ENCODE peak calls at places on chromosomes 16 and 17, in nine cellular contexts. One of them, this sample, is unnamed. For H3K27me3, the result is how much of the 10 kb centered on the place peaks cover.

GRCh38 chr16:50841081-50841886 is 99.4 kb downstream of the CYLD start:
- DNase-seq in GM23338: peak
- DNase-seq in brain microvascular endothelial cell: no peak
- DNase-seq in CD4-positive, alpha-beta memory T cell: peak
- DNase-seq in SK-N-SH: no peak
- DNase-seq in hepatocyte: no peak
- DNase-seq in PC-9: no peak
- DNase-seq in psoas muscle: no peak
- DNase-seq in colonic mucosa: no peak
- DNase-seq in this sample: no peak

GRCh38 chr17:71649986-71650385 is 470.8 kb upstream of the SOX9 start:
- DNase-seq in GM23338: no peak
- DNase-seq in brain microvascular endothelial cell: no peak
- DNase-seq in CD4-positive, alpha-beta memory T cell: no peak
- DNase-seq in SK-N-SH: no peak
- DNase-seq in hepatocyte: no peak
- DNase-seq in PC-9: no peak
- DNase-seq in psoas muscle: no peak
- DNase-seq in colonic mucosa: no peak
- DNase-seq in this sample: no peak

GRCh38 chr17:82126479-82127314 is 28.7 kb upstream of the FASN start:
- DNase-seq in GM23338: no peak
- DNase-seq in brain microvascular endothelial cell: no peak
- DNase-seq in CD4-positive, alpha-beta memory T cell: peak
- DNase-seq in SK-N-SH: peak
- DNase-seq in hepatocyte: no peak
- DNase-seq in PC-9: no peak
- DNase-seq in psoas muscle: no peak
- DNase-seq in colonic mucosa: no peak
- DNase-seq in this sample: no peak

GRCh38 chr16:92431-93339 is 14.7 kb downstream of the MPG start:
- DNase-seq in GM23338: no peak
- DNase-seq in brain microvascular endothelial cell: no peak
- DNase-seq in CD4-positive, alpha-beta memory T cell: no peak
- DNase-seq in SK-N-SH: no peak
- DNase-seq in hepatocyte: no peak
- DNase-seq in PC-9: no peak
- DNase-seq in psoas muscle: no peak
- DNase-seq in colonic mucosa: no peak
- DNase-seq in this sample: no peak

GRCh38 chr16:76976101-76976500 is 214.9 kb upstream of the MON1B start:
- DNase-seq in GM23338: no peak
- DNase-seq in brain microvascular endothelial cell: no peak
- DNase-seq in CD4-positive, alpha-beta memory T cell: no peak
- DNase-seq in SK-N-SH: no peak
- DNase-seq in hepatocyte: no peak
- DNase-seq in PC-9: no peak
- DNase-seq in psoas muscle: no peak
- DNase-seq in colonic mucosa: no peak
- DNase-seq in this sample: no peak

GRCh38 chr17:58325289-58325726 is 3.3 kb downstream of the TSPOAP1 start:
- DNase-seq in GM23338: peak
- DNase-seq in brain microvascular endothelial cell: no peak
- DNase-seq in CD4-positive, alpha-beta memory T cell: peak
- DNase-seq in SK-N-SH: peak
- DNase-seq in hepatocyte: peak
- DNase-seq in PC-9: no peak
- DNase-seq in psoas muscle: no peak
- DNase-seq in colonic mucosa: no peak
- DNase-seq in this sample: peak

GRCh38 chr17:18191071-18191667 is 7.5 kb downstream of the ALKBH5 start:
- DNase-seq in GM23338: no peak
- DNase-seq in brain microvascular endothelial cell: no peak
- DNase-seq in CD4-positive, alpha-beta memory T cell: no peak
- DNase-seq in SK-N-SH: no peak
- DNase-seq in hepatocyte: peak
- DNase-seq in PC-9: no peak
- DNase-seq in psoas muscle: no peak
- DNase-seq in colonic mucosa: no peak
- DNase-seq in this sample: no peak

GRCh38 chr16:8878523-8878911 is 3.6 kb upstream of the LITAFD start:
- DNase-seq in GM23338: peak
- DNase-seq in brain microvascular endothelial cell: peak
- DNase-seq in CD4-positive, alpha-beta memory T cell: no peak
- DNase-seq in SK-N-SH: no peak
- DNase-seq in hepatocyte: peak
- DNase-seq in PC-9: peak
- DNase-seq in psoas muscle: peak
- DNase-seq in colonic mucosa: no peak
- DNase-seq in this sample: no peak

GRCh38 chr17:41919840-41920579 is 1.3 kb upstream of the ACLY start:
- DNase-seq in GM23338: peak
- DNase-seq in brain microvascular endothelial cell: no peak
- DNase-seq in CD4-positive, alpha-beta memory T cell: no peak
- DNase-seq in SK-N-SH: no peak
- DNase-seq in hepatocyte: no peak
- DNase-seq in PC-9: peak
- DNase-seq in psoas muscle: peak
- DNase-seq in colonic mucosa: peak
- DNase-seq in this sample: no peak

GRCh38 chr16:75207831-75208230 is 870 bp upstream of the CTRB2 start:
- DNase-seq in GM23338: no peak
- DNase-seq in brain microvascular endothelial cell: no peak
- DNase-seq in CD4-positive, alpha-beta memory T cell: no peak
- DNase-seq in SK-N-SH: no peak
- DNase-seq in hepatocyte: no peak
- DNase-seq in PC-9: peak
- DNase-seq in psoas muscle: peak
- DNase-seq in colonic mucosa: no peak
- DNase-seq in this sample: no peak

GRCh38 chr16:87607223-87607622 is 4.9 kb downstream of the JPH3 start:
- DNase-seq in GM23338: no peak
- DNase-seq in brain microvascular endothelial cell: no peak
- DNase-seq in CD4-positive, alpha-beta memory T cell: no peak
- DNase-seq in SK-N-SH: no peak
- DNase-seq in hepatocyte: no peak
- DNase-seq in PC-9: no peak
- DNase-seq in psoas muscle: no peak
- DNase-seq in colonic mucosa: no peak
- DNase-seq in this sample: no peak

DNA sequence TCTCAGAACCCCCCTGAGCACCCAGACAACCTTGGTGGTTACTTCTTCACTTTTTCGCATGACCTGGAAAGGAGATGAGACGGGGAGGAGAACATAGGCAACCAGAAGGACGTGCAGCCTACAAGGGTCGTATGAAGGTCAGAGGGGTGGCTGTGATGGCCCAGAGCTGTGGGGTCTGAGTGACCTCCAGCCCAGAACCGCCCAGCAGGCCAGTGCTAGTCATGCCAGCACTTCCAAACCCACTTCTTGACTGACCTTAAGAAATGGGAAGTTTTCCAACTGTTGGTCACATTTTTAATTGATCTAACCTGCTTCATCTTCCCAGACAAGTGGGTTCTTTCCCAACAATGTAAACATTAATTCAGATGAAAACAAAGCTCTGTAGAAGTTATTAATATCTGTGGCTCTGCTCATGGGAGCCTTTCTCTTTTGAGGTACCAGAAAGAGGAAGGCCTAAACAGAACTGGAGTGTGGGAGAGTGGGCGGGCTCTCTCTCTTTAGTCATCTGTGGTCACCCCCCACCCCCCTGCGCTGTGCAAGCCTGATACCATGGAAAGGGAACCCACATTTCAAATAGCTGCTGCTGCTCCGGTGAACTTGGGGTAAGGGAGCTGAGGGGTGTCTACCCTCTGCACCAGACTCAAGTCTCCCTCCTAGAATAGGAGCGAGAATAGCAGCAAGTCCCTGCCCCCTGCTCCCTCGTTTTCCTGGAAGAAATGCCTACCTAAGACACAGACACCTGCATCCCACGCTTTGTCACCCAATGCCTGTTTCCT is 101.6 kb downstream of the RAB11FIP4 start:
- DNase-seq in GM23338: no peak
- DNase-seq in brain microvascular endothelial cell: no peak
- DNase-seq in CD4-positive, alpha-beta memory T cell: peak
- DNase-seq in SK-N-SH: no peak
- DNase-seq in hepatocyte: no peak
- DNase-seq in PC-9: no peak
- DNase-seq in psoas muscle: peak
- DNase-seq in colonic mucosa: peak
- DNase-seq in this sample: no peak
- H3K27me3 ChIP-seq in GM23338: under half
- H3K27me3 ChIP-seq in brain microvascular endothelial cell: half or more
- H3K27me3 ChIP-seq in CD4-positive, alpha-beta memory T cell: under half
- H3K27me3 ChIP-seq in SK-N-SH: under half
- H3K27me3 ChIP-seq in hepatocyte: under half
- H3K27me3 ChIP-seq in PC-9: under half
- H3K27me3 ChIP-seq in psoas muscle: under half
- H3K27me3 ChIP-seq in colonic mucosa: under half
- H3K27me3 ChIP-seq in this sample: under half

DNA sequence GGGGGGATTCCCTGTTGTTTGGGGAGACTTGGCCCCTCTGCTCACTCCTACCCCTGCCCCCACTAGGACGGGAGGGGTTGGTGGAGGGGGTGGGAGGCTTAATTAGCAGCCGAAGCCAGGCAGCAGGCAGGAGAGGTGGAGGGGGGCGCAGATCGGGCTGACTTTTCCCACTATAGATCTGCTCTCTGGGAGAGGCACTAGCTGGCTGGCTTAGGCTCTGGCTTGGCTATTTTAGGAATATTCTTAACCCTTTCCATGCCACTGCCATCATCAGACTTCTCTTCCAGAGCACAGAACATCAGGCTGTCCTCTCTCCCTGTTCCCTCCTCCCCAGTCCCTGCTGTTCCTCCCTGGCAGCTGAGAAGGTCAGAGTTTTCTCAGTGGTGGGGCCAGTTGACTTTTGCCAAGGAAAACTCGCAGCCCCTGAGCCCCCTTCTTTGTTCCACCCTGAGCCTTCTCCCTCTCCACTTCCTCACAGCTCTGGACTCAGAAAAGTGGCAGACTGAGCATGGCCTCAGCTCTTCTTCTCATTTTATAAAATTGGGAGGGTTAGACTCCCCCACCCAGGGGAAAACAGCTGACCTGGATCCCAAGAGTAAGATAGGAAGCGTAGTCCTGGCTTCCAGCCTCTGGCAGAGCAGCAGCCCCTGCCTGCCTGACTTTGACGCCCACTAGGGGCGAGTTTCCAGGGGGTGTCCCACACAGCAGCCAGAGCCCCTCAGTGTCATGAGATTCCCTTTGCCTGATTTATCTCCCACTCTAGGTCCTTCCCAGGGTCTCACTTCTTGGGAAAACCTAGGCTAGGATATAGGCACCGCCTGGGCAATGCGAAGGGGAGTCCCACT is 9.9 kb upstream of the C1QL1 start:
- DNase-seq in GM23338: no peak
- DNase-seq in brain microvascular endothelial cell: no peak
- DNase-seq in CD4-positive, alpha-beta memory T cell: no peak
- DNase-seq in SK-N-SH: no peak
- DNase-seq in hepatocyte: no peak
- DNase-seq in PC-9: no peak
- DNase-seq in psoas muscle: no peak
- DNase-seq in colonic mucosa: no peak
- DNase-seq in this sample: no peak
- H3K27me3 ChIP-seq in GM23338: under half
- H3K27me3 ChIP-seq in brain microvascular endothelial cell: under half
- H3K27me3 ChIP-seq in CD4-positive, alpha-beta memory T cell: under half
- H3K27me3 ChIP-seq in SK-N-SH: under half
- H3K27me3 ChIP-seq in hepatocyte: under half
- H3K27me3 ChIP-seq in PC-9: under half
- H3K27me3 ChIP-seq in psoas muscle: under half
- H3K27me3 ChIP-seq in colonic mucosa: under half
- H3K27me3 ChIP-seq in this sample: under half

GRCh38 chr17:44960654-44961053 is 7.4 kb downstream of the C1QL1 start:
- DNase-seq in GM23338: no peak
- DNase-seq in brain microvascular endothelial cell: no peak
- DNase-seq in CD4-positive, alpha-beta memory T cell: no peak
- DNase-seq in SK-N-SH: no peak
- DNase-seq in hepatocyte: no peak
- DNase-seq in PC-9: peak
- DNase-seq in psoas muscle: no peak
- DNase-seq in colonic mucosa: no peak
- DNase-seq in this sample: no peak
- H3K27me3 ChIP-seq in GM23338: half or more
- H3K27me3 ChIP-seq in brain microvascular endothelial cell: under half
- H3K27me3 ChIP-seq in CD4-positive, alpha-beta memory T cell: under half
- H3K27me3 ChIP-seq in SK-N-SH: under half
- H3K27me3 ChIP-seq in hepatocyte: under half
- H3K27me3 ChIP-seq in PC-9: under half
- H3K27me3 ChIP-seq in psoas muscle: half or more
- H3K27me3 ChIP-seq in colonic mucosa: under half
- H3K27me3 ChIP-seq in this sample: under half

GRCh38 chr17:79255046-79255445 is 180.4 kb downstream of the ENGASE start:
- DNase-seq in GM23338: no peak
- DNase-seq in brain microvascular endothelial cell: no peak
- DNase-seq in CD4-positive, alpha-beta memory T cell: no peak
- DNase-seq in SK-N-SH: no peak
- DNase-seq in hepatocyte: no peak
- DNase-seq in PC-9: no peak
- DNase-seq in psoas muscle: no peak
- DNase-seq in colonic mucosa: no peak
- DNase-seq in this sample: no peak

GRCh38 chr17:79255471-79255870 is 180.8 kb downstream of the ENGASE start:
- DNase-seq in GM23338: no peak
- DNase-seq in brain microvascular endothelial cell: no peak
- DNase-seq in CD4-positive, alpha-beta memory T cell: no peak
- DNase-seq in SK-N-SH: no peak
- DNase-seq in hepatocyte: no peak
- DNase-seq in PC-9: no peak
- DNase-seq in psoas muscle: no peak
- DNase-seq in colonic mucosa: no peak
- DNase-seq in this sample: no peak

GRCh38 chr17:79251824-79252223 is 177.2 kb downstream of the ENGASE start:
- DNase-seq in GM23338: no peak
- DNase-seq in brain microvascular endothelial cell: no peak
- DNase-seq in CD4-positive, alpha-beta memory T cell: no peak
- DNase-seq in SK-N-SH: no peak
- DNase-seq in hepatocyte: no peak
- DNase-seq in PC-9: no peak
- DNase-seq in psoas muscle: peak
- DNase-seq in colonic mucosa: no peak
- DNase-seq in this sample: no peak

GRCh38 chr17:79249945-79250521 is 175.4 kb downstream of the ENGASE start:
- DNase-seq in GM23338: no peak
- DNase-seq in brain microvascular endothelial cell: no peak
- DNase-seq in CD4-positive, alpha-beta memory T cell: no peak
- DNase-seq in SK-N-SH: no peak
- DNase-seq in hepatocyte: no peak
- DNase-seq in PC-9: no peak
- DNase-seq in psoas muscle: no peak
- DNase-seq in colonic mucosa: no peak
- DNase-seq in this sample: no peak

DNA sequence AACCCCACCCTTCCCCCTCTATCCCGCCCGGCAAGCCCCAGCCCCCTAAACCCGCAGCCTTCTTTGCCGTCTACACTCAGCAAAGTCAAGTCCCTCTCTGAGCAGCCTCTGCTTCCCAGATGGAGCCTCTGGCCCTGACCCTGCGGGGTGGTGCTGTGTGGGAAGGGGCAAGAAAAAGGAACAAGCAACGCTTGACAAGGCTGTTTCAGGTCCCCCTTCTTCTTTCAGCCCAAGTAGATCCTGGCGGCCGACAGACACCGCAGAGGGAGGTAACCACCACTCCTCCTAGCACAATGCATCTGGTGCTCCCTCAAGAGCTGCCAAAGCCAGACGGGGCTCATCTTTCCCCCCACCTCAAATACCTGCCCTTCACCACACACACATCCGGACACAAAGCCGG is 178.3 kb downstream of the ENGASE start:
- DNase-seq in GM23338: no peak
- DNase-seq in brain microvascular endothelial cell: no peak
- DNase-seq in CD4-positive, alpha-beta memory T cell: no peak
- DNase-seq in SK-N-SH: no peak
- DNase-seq in hepatocyte: no peak
- DNase-seq in PC-9: no peak
- DNase-seq in psoas muscle: peak
- DNase-seq in colonic mucosa: no peak
- DNase-seq in this sample: no peak
- H3K27me3 ChIP-seq in GM23338: under half
- H3K27me3 ChIP-seq in brain microvascular endothelial cell: under half
- H3K27me3 ChIP-seq in CD4-positive, alpha-beta memory T cell: under half
- H3K27me3 ChIP-seq in SK-N-SH: under half
- H3K27me3 ChIP-seq in hepatocyte: under half
- H3K27me3 ChIP-seq in PC-9: half or more
- H3K27me3 ChIP-seq in psoas muscle: half or more
- H3K27me3 ChIP-seq in colonic mucosa: under half
- H3K27me3 ChIP-seq in this sample: half or more

This sample was measured in BE2C.